ENCODE peak calls at places on chromosomes 2 and 18, in seven cellular contexts. C is ovary, N is fibroblast of mammary gland, H is upper lobe of right lung, I is right lobe of liver, K is PC-3, U is fibroblast of pulmonary artery. G is an unnamed sample.
A peak's percentile ranks its signal among the peaks of the same experiment; 100 is the strongest.

GRCh38 chr2:12778369-12778768 is 61.6 kb downstream of the TRIB2 start:
- DNase-seq in U (no peak), K (no peak), I (no peak), N (no peak), C (no peak), H (no peak), G (no peak)

GRCh38 chr2:239651859-239652258 is 251.0 kb upstream of the HDAC4 start:
- DNase-seq in C (no peak), H (no peak), N (no peak), U (no peak), K (no peak), I (no peak), G (no peak)

GRCh38 chr2:73307720-73308119 is 14.4 kb upstream of the EGR4 start:
- DNase-seq in H (no peak), N (no peak), U (no peak), K (no peak), C (no peak), I (no peak), G (no peak)

GRCh38 chr2:240341064-240341463 is 94.4 kb upstream of the GPC1 start:
- DNase-seq in N (no peak), C (no peak), H (no peak), I (no peak), K (no peak), U (no peak), G (peak; percentile 53)

GRCh38 chr18:69102959-69103358 is 297.7 kb upstream of the DOK6 start:
- DNase-seq in U (peak; percentile 19), N (peak; percentile 61), I (no peak), C (no peak), H (no peak), K (no peak), G (no peak)

GRCh38 chr2:164593959-164594358 is 27.3 kb downstream of the GRB14 start:
- DNase-seq in N (no peak), I (no peak), K (no peak), C (no peak), U (no peak), H (no peak), G (no peak)

GRCh38 chr2:74532222-74532621 is 2.5 kb downstream of the HTRA2 start:
- DNase-seq in C (no peak), N (peak; percentile 76), I (no peak), U (peak; percentile 72), H (no peak), K (peak; percentile 54), G (no peak)

GRCh38 chr2:234770081-234770506 is 181.7 kb upstream of the SH3BP4 start:
- DNase-seq in C (peak; percentile 63), N (no peak), I (no peak), U (peak; percentile 48), K (no peak), H (no peak), G (no peak)

GRCh38 chr2:85712849-85713612 is 18.9 kb downstream of the GNLY start:
- DNase-seq in H (peak; percentile 95), C (no peak), K (peak; percentile 31), U (peak; percentile 85), I (peak; percentile 96), N (peak; percentile 86), G (no peak)

GRCh38 chr2:221572180-221572820 is at the start of gene EPHA4:
- DNase-seq in C (peak; percentile 91), U (peak; percentile 87), K (peak; percentile 87), H (peak; percentile 92), I (peak; percentile 88), N (peak; percentile 78), G (peak; percentile 42)

GRCh38 chr2:106111882-106112571 is 82.1 kb downstream of the UXS1 start:
- DNase-seq in N (no peak), C (no peak), I (no peak), K (no peak), U (no peak), H (no peak), G (no peak)

GRCh38 chr18:58993260-58993659 is 128.6 kb downstream of the ZNF532 start:
- DNase-seq in C (no peak), U (peak; percentile 96), I (no peak), H (no peak), N (peak; percentile 92), K (peak; percentile 94), G (no peak)

GRCh38 chr18:47150824-47151366 is 595 bp upstream of the HDHD2 start:
- DNase-seq in K (peak; percentile 1), C (peak; percentile 12), I (peak; percentile 53), N (peak; percentile 5), U (no peak), H (no peak), G (no peak)

GRCh38 chr2:162038676-162039075 is 35.3 kb downstream of the DPP4 start:
- DNase-seq in H (no peak), N (no peak), U (no peak), I (no peak), K (no peak), C (no peak), G (no peak)

GRCh38 chr18:78980777-78981651 is 1.4 kb downstream of the SALL3 start:
- DNase-seq in C (no peak), I (no peak), U (no peak), H (no peak), K (no peak), N (no peak), G (no peak)

GRCh38 chr2:64563436-64563938 is 39.4 kb downstream of the AFTPH start:
- DNase-seq in N (no peak), C (no peak), H (no peak), I (no peak), U (no peak), K (no peak), G (no peak)

GRCh38 chr18:34817636-34818035 is 107.5 kb downstream of the DTNA start:
- DNase-seq in K (no peak), N (no peak), H (no peak), I (no peak), C (no peak), U (no peak), G (no peak)
- H3K4me3 ChIP-seq in K (no peak overlapping the region), N (no peak overlapping the region), H (no peak overlapping the region), I (no peak overlapping the region), C (no peak overlapping the region), U (no peak overlapping the region), G (no peak overlapping the region)

DNA sequence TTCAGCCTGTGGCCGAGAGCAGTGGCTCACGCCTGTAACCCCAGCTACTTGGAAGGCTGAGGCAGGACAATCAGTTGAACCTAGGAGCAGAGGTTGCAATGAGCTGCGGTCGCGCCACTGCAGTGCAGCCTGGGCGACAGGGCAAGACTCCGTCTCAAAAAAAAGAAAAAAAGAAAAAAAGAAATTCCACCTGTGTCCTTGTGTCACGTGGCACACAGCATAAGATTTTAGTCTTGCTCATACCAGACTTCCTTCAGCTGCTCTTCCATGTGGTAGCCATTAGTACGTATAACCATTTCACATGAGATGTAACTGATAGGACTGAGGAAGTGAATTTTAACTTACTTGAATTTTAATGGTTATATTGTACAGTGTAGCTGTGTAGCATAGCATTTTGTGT is 4.0 kb downstream of the NOP58 start:
- DNase-seq in U (no peak), I (no peak), C (no peak), K (no peak), H (no peak), N (peak; percentile 50), G (no peak)
- H3K4me3 ChIP-seq in U (no peak overlapping the region), I (no peak overlapping the region), C (no peak overlapping the region), K (peak overlapping the region; percentile 33), H (no peak overlapping the region), N (no peak overlapping the region), G (no peak overlapping the region)

GRCh38 chr2:96145028-96145939 is at the start of gene DUSP2:
- DNase-seq in C (peak; percentile 63), U (peak; percentile 60), I (peak; percentile 83), H (peak; percentile 93), K (peak; percentile 60), N (peak; percentile 39), G (peak; percentile 89)

GRCh38 chr2:96146881-96147592 is 1.8 kb upstream of the DUSP2 start:
- DNase-seq in N (no peak), C (no peak), H (peak; percentile 56), K (no peak), I (peak; percentile 44), U (no peak), G (peak; percentile 14)

GRCh38 chr2:96144481-96145027 is 686 bp downstream of the DUSP2 start:
- DNase-seq in I (peak; percentile 61), H (no peak), C (no peak), K (peak; percentile 11), N (no peak), U (no peak), G (no peak)

GRCh38 chr2:96147593-96148201 is 2.5 kb upstream of the DUSP2 start:
- DNase-seq in C (no peak), H (peak; percentile 51), I (no peak), N (no peak), U (no peak), K (no peak), G (peak; percentile 9)

DNA sequence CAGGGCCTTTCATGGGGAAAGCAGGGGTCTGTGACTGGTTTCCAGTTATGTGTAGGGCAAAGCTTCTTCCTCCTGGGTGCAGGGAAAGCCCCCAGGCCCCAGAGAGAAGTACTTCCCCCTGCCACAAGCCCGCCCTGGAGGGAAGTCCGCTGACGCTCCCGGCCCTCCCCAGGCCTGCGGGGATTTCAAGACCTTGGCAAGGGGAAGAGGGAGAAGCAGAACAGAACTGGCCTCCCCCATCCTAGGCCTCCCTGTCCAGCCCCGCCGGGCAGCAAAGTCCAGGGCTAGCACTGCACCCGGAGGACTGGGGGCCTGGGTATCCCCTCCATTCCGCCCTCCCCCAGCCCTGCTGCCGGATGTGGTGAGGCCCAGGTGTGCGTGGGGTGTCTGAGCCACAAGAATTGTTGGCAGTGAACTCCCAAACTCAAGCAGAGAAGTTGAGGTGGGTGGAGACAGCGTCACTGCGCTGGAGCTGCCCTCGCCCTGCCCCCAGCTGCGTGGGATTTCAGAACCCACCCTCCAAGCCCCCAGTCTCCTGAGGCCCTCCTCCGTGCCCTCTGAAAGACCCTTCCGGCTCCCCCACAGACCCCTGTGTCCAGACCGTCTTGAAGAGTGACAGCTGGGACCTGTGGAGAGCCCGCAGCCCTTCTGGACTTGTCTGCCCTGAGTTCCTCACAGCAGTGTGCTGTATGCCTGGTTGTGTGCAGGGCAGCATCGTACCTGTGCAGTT is 1.1 kb upstream of the DUSP2 start:
- DNase-seq in N (no peak), K (no peak), H (peak; percentile 85), I (peak; percentile 79), U (peak; percentile 43), C (peak; percentile 43), G (peak; percentile 79)
- H3K4me3 ChIP-seq in N (no peak overlapping the region), K (no peak overlapping the region), H (no peak overlapping the region), I (no peak overlapping the region), U (no peak overlapping the region), C (no peak overlapping the region), G (no peak overlapping the region)

DNA sequence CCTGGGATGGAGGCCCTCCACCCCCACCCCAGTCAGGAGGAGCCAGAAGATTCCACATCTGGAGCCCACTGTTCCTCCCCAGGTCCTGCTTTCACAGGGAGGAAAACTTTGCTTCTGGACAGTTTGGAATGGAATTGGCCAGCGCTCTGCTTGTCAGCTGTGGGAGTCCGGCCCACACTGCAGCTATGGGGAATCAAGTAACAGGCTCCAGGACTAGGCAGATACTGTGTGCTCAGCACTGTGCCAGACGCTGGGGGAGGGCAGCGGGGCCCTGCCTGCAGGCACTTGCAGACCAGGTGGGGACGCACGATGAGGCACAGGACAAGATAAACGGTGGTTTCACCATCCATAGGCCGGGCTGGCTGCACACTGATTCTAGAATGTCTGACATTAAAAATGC is 114.0 kb downstream of the STPG4 start:
- DNase-seq in H (no peak), K (no peak), C (peak; percentile 49), U (no peak), I (no peak), N (peak; percentile 52), G (no peak)
- H3K4me3 ChIP-seq in H (no peak overlapping the region), K (no peak overlapping the region), C (no peak overlapping the region), U (no peak overlapping the region), I (no peak overlapping the region), N (no peak overlapping the region), G (no peak overlapping the region)